ENCODE peak calls at places on chromosomes 2 and 18, in six cellular contexts. X is naive thymus-derived CD8-positive, alpha-beta T cell; C is lower lobe of right lung; D is HCT116; F is activated CD8-positive, alpha-beta T cell treated with anti-CD3 and anti-CD28 coated beads, Interleukin-2, amount 10 ng/mL, durations not matched to agents 7 days and 5 days; K is activated CD8-positive, alpha-beta memory T cell treated with anti-CD3 and anti-CD28 coated beads, Interleukin-2, amount 10 ng/mL, durations not matched to agents 7 days and 5 days. I is an unnamed sample.
A peak's percentile ranks its signal among the peaks of the same experiment; 100 is the strongest.

GRCh38 chr18:35352778-35353177 is 8.6 kb upstream of the ZNF24 start:
- ATAC-seq in X (no peak), C (no peak), D (no peak), F (no peak), K (no peak), I (no peak)

GRCh38 chr2:165773684-165774083 is 20.4 kb downstream of the GALNT3 start:
- ATAC-seq in X (no peak), C (no peak), D (no peak), F (no peak), K (no peak), I (no peak)

GRCh38 chr2:109438773-109439191 is 175.0 kb downstream of the SEPTIN10 start:
- ATAC-seq in X (no peak), C (peak; percentile 54), D (no peak), F (no peak), K (no peak), I (no peak)

GRCh38 chr2:67954125-67954748 is 108.6 kb downstream of the C1D start:
- ATAC-seq in X (no peak), C (no peak), D (no peak), F (no peak), K (no peak), I (no peak)

GRCh38 chr2:47008381-47009280 is 93.0 kb upstream of the MCFD2 start:
- ATAC-seq in X (no peak), C (peak; percentile 75), D (no peak), F (no peak), K (no peak), I (no peak)

GRCh38 chr18:26747131-26747475 is 118.4 kb downstream of the AQP4 start:
- ATAC-seq in X (no peak), C (no peak), D (no peak), F (no peak), K (no peak), I (no peak)

GRCh38 chr2:240590681-240591111 is 4.2 kb downstream of the CAPN10 start:
- ATAC-seq in X (no peak), C (no peak), D (no peak), F (no peak), K (no peak), I (no peak)

GRCh38 chr2:237604960-237605359 is 14.4 kb upstream of the RAB17 start:
- ATAC-seq in X (no peak), C (peak; percentile 58), D (peak; percentile 81), F (no peak), K (no peak), I (no peak)

GRCh38 chr2:47313728-47314127 is 89.2 kb upstream of the MSH2 start:
- ATAC-seq in X (no peak), C (no peak), D (peak; percentile 45), F (no peak), K (no peak), I (no peak)

GRCh38 chr2:10382313-10383061 is 65.6 kb downstream of the ODC1 start:
- ATAC-seq in X (peak; percentile 95), C (peak; percentile 63), D (no peak), F (peak; percentile 72), K (peak; percentile 79), I (peak; percentile 62)